ENCODE peak calls at places on chromosome 4, in six cellular contexts. W is esophagus squamous epithelium, A is transverse colon, R is fibroblast of mammary gland, C is cardiac muscle cell, H is HFF-Myc. F is an unnamed sample.
A peak's percentile ranks its signal among the peaks of the same experiment; 100 is the strongest.

GRCh38 chr4:123043793-123044425 is 121.5 kb upstream of the NUDT6 start:
- DNase-seq in A (no peak), H (no peak), W (no peak), C (no peak), R (no peak), F (no peak)

GRCh38 chr4:123244233-123244632 is 152.4 kb upstream of the SPRY1 start:
- DNase-seq in H (no peak), W (no peak), A (peak; percentile 20), R (peak; percentile 17), C (no peak), F (peak; percentile 62)

GRCh38 chr4:162894387-162894786 is 272.3 kb downstream of the NAF1 start:
- DNase-seq in W (no peak), C (no peak), A (no peak), H (no peak), R (no peak), F (no peak)

GRCh38 chr4:75841641-75842520 is 60.4 kb downstream of the PPEF2 start:
- DNase-seq in R (no peak), C (peak; percentile 24), A (no peak), H (no peak), W (no peak), F (no peak)

GRCh38 chr4:46390353-46391058 is 578 bp upstream of the GABRA2 start:
- DNase-seq in A (no peak), C (no peak), W (no peak), R (no peak), H (no peak), F (no peak)

GRCh38 chr4:176377705-176378302 is 58.0 kb downstream of the SPCS3 start:
- DNase-seq in H (no peak), A (no peak), W (no peak), R (peak; percentile 40), C (peak; percentile 8), F (no peak)

GRCh38 chr4:81896936-81897335 is 425.2 kb upstream of the RASGEF1B start:
- DNase-seq in C (no peak), R (no peak), W (no peak), H (no peak), A (no peak), F (no peak)

GRCh38 chr4:20086768-20087167 is 164.9 kb upstream of the SLIT2 start:
- DNase-seq in C (no peak), W (no peak), A (no peak), H (no peak), R (no peak), F (no peak)

GRCh38 chr4:6909970-6910339 is 329 bp downstream of the TBC1D14 start:
- DNase-seq in H (no peak), R (no peak), W (no peak), C (peak; percentile 65), A (peak; percentile 39), F (no peak)

GRCh38 chr4:176824645-176825366 is 32.1 kb upstream of the VEGFC start:
- DNase-seq in H (no peak), W (no peak), A (no peak), C (no peak), R (no peak), F (no peak)

GRCh38 chr4:162700358-162700757 is 466.3 kb downstream of the NAF1 start:
- DNase-seq in R (no peak), A (no peak), C (no peak), W (no peak), H (no peak), F (no peak)

GRCh38 chr4:88188738-88189417 is 30.4 kb upstream of the ABCG2 start:
- DNase-seq in A (no peak), H (no peak), C (no peak), W (no peak), R (no peak), F (no peak)

GRCh38 chr4:62495039-62495438 is 1294.9 kb downstream of the ADGRL3 start:
- DNase-seq in H (no peak), A (no peak), C (no peak), W (no peak), R (no peak), F (no peak)

GRCh38 chr4:44791842-44792241 is 65.5 kb upstream of the GNPDA2 start:
- DNase-seq in H (no peak), R (no peak), C (no peak), W (no peak), A (no peak), F (no peak)

GRCh38 chr4:143986173-143986572 is 33.0 kb downstream of the GYPB start:
- DNase-seq in A (no peak), R (no peak), W (no peak), H (no peak), C (no peak), F (no peak)

GRCh38 chr4:81466841-81467671 is 4.7 kb downstream of the RASGEF1B start:
- DNase-seq in A (peak; percentile 84), W (no peak), R (peak; percentile 68), H (peak; percentile 39), C (peak; percentile 83), F (peak; percentile 45)

GRCh38 chr4:129822708-129823504 is 727.0 kb downstream of the C4orf33 start:
- DNase-seq in R (peak; percentile 74), C (peak; percentile 22), H (no peak), A (no peak), W (no peak), F (no peak)

GRCh38 chr4:74428278-74428677 is 16.7 kb upstream of the AREG start:
- DNase-seq in C (no peak), R (peak; percentile 69), A (no peak), H (no peak), W (no peak), F (no peak)

GRCh38 chr4:121308328-121308663 is 72.5 kb downstream of the QRFPR start:
- DNase-seq in R (no peak), H (no peak), A (no peak), W (no peak), C (no peak), F (peak; percentile 11)

GRCh38 chr4:121304843-121305348 is 75.9 kb downstream of the QRFPR start:
- DNase-seq in R (no peak), H (no peak), C (no peak), W (no peak), A (peak; percentile 11), F (no peak)

GRCh38 chr4:121306932-121307331 is 73.9 kb downstream of the QRFPR start:
- DNase-seq in R (no peak), H (no peak), A (no peak), W (no peak), C (no peak), F (no peak)

GRCh38 chr4:121308828-121309227 is 72.0 kb downstream of the QRFPR start:
- DNase-seq in W (no peak), H (no peak), A (no peak), C (no peak), R (no peak), F (no peak)

DNA sequence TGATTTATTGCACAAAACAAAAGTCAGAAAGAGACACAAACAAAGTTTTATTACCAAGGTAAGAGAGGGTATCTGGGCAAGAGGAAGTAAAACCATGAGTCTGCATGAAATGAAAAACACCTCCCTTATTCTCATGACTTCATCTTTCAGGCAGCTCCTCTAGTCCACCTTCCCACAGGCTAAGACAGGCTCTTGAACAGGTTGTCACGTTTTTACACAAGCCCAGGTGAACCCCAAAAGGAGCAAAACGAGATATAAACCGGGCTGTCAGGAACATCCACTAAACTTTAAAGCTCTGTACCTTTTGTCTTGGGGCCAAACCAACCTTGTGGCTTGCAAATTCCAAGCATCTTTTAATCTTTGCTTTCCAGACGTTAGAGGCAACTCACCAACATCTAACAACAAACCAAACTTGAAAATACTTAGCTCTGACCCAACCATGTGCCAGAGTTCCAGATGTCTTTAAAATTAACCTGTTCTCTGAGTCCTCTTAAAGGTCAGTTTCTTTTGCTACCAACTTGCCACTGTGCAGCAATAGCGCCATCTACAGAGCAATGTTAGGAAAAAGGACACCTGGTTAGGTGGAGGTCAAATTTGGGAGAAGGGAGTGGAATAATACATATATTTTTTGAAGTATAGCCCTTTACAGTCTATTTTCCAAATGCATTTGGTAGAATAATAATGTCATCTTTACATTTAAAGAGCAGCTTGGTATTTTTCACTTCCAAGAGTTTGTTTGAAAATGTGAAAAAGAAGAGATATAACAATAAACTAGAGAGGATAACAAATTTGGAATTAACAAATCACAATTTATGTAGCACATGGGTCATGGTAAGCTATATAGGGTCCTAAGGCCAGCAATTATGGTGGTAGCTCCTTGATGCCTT is 73.1 kb downstream of the QRFPR start:
- DNase-seq in R (peak; percentile 68), C (peak; percentile 74), H (peak; percentile 69), A (peak; percentile 32), W (no peak), F (peak; percentile 74)
- TF ChIP-seq CTCF in R (peak; percentile 90), C (peak; percentile 88), H (peak; percentile 81), A (peak; percentile 62), W (peak; percentile 57), F (peak; percentile 82)

GRCh38 chr4:104169437-104169836 is 325.3 kb downstream of the CXXC4 start:
- DNase-seq in W (no peak), C (no peak), R (no peak), A (no peak), H (no peak), F (no peak)
- H3K4me3 ChIP-seq in W (no peak overlapping the region), C (no peak overlapping the region), R (no peak overlapping the region), A (no peak overlapping the region), H (no peak overlapping the region), F (no peak overlapping the region)

GRCh38 chr4:186910385-186910784 is 186.7 kb upstream of the FAT1 start:
- DNase-seq in R (no peak), H (no peak), A (no peak), W (no peak), C (no peak), F (no peak)

GRCh38 chr4:186901850-186902249 is 178.2 kb upstream of the FAT1 start:
- DNase-seq in R (no peak), C (no peak), W (no peak), A (no peak), H (no peak), F (no peak)

GRCh38 chr4:186904104-186904503 is 180.4 kb upstream of the FAT1 start:
- DNase-seq in R (peak; percentile 92), C (no peak), A (no peak), W (no peak), H (peak; percentile 29), F (peak; percentile 70)

GRCh38 chr4:186902361-186902760 is 178.7 kb upstream of the FAT1 start:
- DNase-seq in R (no peak), H (no peak), A (peak; percentile 26), W (no peak), C (no peak), F (peak; percentile 8)

GRCh38 chr4:186906722-186907121 is 183.1 kb upstream of the FAT1 start:
- DNase-seq in W (no peak), H (no peak), R (no peak), A (no peak), C (no peak), F (no peak)
- TF ChIP-seq CTCF in W (no peak), H (no peak), R (no peak), A (no peak), C (no peak), F (no peak)

DNA sequence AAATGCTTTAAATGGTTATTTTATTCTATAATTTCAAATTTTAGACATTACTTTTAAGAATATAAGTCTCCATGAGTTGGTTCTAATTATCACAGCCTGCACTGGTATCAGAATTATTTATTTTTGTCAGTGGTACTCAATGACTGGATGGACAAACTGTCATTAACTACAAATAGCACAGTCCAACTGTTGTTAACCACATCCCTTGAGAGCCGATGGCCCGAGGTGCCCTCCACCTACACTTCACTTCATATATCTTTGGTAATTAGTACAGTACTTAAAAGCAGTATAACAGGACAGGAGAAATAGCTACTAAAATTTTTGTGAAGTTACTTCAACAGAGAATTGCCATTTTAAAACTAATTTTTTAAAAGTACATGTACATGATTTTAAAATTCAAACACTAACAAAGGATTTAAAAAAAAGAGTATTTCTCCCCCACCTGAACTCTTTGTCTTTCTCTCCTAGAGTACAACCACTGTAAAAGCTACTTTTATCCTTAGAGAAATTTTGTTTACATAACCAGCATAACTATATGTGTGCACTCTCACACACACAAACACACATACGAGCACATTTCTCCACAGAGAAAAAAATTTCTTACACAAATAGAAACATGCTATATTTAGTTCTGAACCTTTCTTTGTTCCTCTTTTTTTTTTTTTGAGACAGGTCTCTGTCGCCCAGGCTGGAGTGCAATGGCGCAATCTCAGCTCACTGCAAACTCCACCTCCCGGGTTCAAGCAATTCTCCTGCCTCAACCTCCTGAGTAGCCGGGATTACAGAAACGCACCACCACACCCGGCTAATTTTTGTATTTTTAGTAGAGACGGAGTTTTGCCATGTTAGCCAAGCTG is 6.5 kb downstream of the TIFA start:
- DNase-seq in R (no peak), C (no peak), H (no peak), W (no peak), A (no peak), F (no peak)
- H3K4me3 ChIP-seq in R (no peak overlapping the region), C (no peak overlapping the region), H (no peak overlapping the region), W (no peak overlapping the region), A (no peak overlapping the region), F (no peak overlapping the region)

F was measured in foreskin fibroblast.